ENCODE peak calls at places on chromosome 1, in four cellular contexts. One of them, this sample, is unnamed. For H3K4me1, the result is how much of the 10 kb centered on the place peaks cover.

GRCh38 chr1:86912501-86912900 is 1.4 kb downstream of the SELENOF start:
- DNase-seq in tibial nerve: no peak
- DNase-seq in left ventricle myocardium inferior: no peak
- DNase-seq in H9: no peak
- DNase-seq in this sample: no peak

GRCh38 chr1:85484264-85484663 is 19.3 kb upstream of the DDAH1 start:
- DNase-seq in left ventricle myocardium inferior: no peak
- DNase-seq in H9: no peak
- DNase-seq in tibial nerve: no peak
- DNase-seq in this sample: no peak

GRCh38 chr1:112533029-112533428 is 24.3 kb downstream of the WNT2B start:
- DNase-seq in H9: no peak
- DNase-seq in tibial nerve: no peak
- DNase-seq in left ventricle myocardium inferior: no peak
- DNase-seq in this sample: no peak

GRCh38 chr1:30194741-30195423 is 528.5 kb downstream of the MATN1 start:
- DNase-seq in tibial nerve: no peak
- DNase-seq in left ventricle myocardium inferior: no peak
- DNase-seq in H9: no peak
- DNase-seq in this sample: no peak

GRCh38 chr1:224622831-224623230 is 6.7 kb downstream of the CNIH3 start:
- DNase-seq in tibial nerve: no peak
- DNase-seq in left ventricle myocardium inferior: no peak
- DNase-seq in H9: no peak
- DNase-seq in this sample: no peak

GRCh38 chr1:25128168-25128621 is 104.1 kb downstream of the SYF2 start:
- DNase-seq in H9: no peak
- DNase-seq in tibial nerve: no peak
- DNase-seq in left ventricle myocardium inferior: no peak
- DNase-seq in this sample: no peak

GRCh38 chr1:17829579-17829978 is 74.4 kb downstream of the ACTL8 start:
- DNase-seq in left ventricle myocardium inferior: peak
- DNase-seq in tibial nerve: no peak
- DNase-seq in H9: no peak
- DNase-seq in this sample: no peak

GRCh38 chr1:27306892-27307850 is 14.8 kb upstream of the TMEM222 start:
- DNase-seq in left ventricle myocardium inferior: no peak
- DNase-seq in H9: peak
- DNase-seq in tibial nerve: no peak
- DNase-seq in this sample: no peak

GRCh38 chr1:41767534-41767933 is 151.2 kb downstream of the HIVEP3 start:
- DNase-seq in H9: no peak
- DNase-seq in tibial nerve: no peak
- DNase-seq in left ventricle myocardium inferior: no peak
- DNase-seq in this sample: peak

GRCh38 chr1:100793661-100794060 is 74.1 kb downstream of the VCAM1 start:
- DNase-seq in left ventricle myocardium inferior: no peak
- DNase-seq in tibial nerve: no peak
- DNase-seq in H9: no peak
- DNase-seq in this sample: no peak

GRCh38 chr1:179599623-179600249 is 8.1 kb downstream of the TDRD5 start:
- DNase-seq in H9: no peak
- DNase-seq in left ventricle myocardium inferior: no peak
- DNase-seq in tibial nerve: no peak
- DNase-seq in this sample: no peak

GRCh38 chr1:45490121-45490622 is 791 bp downstream of the TESK2 start:
- DNase-seq in tibial nerve: no peak
- DNase-seq in H9: no peak
- DNase-seq in left ventricle myocardium inferior: no peak
- DNase-seq in this sample: no peak

DNA sequence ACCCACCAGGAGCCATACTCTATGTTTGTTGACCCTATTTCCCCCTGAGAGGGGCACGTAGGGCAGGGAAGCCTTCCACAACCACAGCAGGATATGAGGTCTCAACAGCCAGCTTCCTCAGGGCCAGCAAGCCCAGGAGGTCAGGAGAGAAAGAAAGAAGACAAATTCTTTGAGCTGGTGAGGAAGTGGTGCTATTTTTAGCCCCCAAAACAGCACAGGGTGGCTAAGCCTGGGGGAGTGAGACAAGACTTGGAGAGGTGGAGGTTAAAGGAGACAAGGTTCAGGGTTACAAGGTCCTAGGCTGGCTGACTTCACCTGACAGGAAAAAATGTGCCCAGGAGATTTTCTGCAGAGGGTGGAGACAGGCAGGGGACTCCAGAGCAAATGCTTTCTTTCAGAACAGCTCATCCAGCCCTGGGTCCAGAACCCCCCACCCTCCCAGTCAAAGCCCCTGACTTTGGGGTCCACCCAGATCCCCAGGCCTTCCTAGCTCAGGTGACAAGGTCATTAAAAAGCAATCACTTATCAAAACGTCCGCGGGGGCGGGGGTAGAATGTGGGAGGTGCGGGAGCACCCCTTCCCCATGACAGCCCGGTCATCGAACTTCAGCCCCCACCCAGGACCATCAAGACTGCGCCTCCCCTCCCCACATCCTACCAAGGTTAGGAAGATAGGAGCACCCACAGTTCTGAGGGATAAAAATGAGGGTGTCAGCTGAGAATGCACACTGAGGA is 1.3 kb downstream of the SV2A start:
- DNase-seq in left ventricle myocardium inferior: no peak
- DNase-seq in tibial nerve: no peak
- DNase-seq in H9: no peak
- DNase-seq in this sample: no peak
- H3K4me1 ChIP-seq in left ventricle myocardium inferior: under half
- H3K4me1 ChIP-seq in tibial nerve: under half
- H3K4me1 ChIP-seq in H9: under half
- H3K4me1 ChIP-seq in this sample: under half

GRCh38 chr1:7322912-7323311 is 448.2 kb upstream of the VAMP3 start:
- DNase-seq in H9: no peak
- DNase-seq in left ventricle myocardium inferior: no peak
- DNase-seq in tibial nerve: no peak
- DNase-seq in this sample: no peak
- H3K27ac ChIP-seq in H9: no peak
- H3K27ac ChIP-seq in left ventricle myocardium inferior: no peak
- H3K27ac ChIP-seq in tibial nerve: no peak
- H3K27ac ChIP-seq in this sample: no peak

DNA sequence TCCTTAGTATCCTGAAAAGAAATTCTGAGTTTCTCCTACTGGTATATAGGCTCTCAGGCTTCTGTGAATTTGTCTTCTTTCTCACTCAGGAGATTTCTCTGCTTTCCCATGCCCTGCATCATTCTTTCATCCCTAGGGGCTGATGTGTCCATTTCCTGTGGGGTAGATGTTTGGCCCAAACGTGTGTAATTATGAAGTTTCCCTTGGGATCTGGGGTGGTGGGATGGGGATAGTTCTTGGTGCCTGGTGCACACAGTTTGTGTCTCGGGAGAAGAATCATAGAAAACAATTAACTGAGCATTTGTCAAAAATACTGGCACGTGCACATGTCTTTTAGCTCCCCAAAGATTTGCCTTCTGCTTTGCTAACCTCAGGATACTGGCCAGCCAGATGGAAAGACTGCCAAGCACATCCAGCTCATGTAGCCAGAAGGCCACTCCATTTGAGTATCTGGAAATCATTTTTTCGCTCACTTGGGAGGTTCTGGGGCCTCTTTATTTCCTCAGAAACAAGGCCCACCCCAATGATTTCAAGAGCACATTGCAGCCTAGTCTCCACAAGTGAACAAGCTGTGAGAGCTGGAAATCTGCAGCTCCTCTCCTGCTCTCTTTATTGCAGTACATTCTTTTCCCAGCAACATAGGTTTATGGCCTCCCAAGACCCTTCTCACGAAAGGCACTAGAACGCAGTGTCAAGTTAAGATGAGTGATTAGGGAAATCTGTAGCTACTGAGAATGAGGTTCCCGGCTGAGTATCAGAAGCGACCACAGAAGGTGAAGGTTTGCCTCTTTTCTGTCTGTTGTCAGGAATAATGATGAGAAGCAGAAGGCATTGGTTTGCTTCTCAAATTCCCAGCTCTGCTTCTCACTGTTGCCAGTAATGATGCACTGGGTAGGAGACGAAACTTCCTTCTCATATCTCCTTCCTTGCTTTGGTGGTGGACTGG is 128.1 kb downstream of the NTMT2 start:
- DNase-seq in tibial nerve: peak
- DNase-seq in H9: no peak
- DNase-seq in left ventricle myocardium inferior: peak
- DNase-seq in this sample: no peak
- H3K4me1 ChIP-seq in tibial nerve: under half
- H3K4me1 ChIP-seq in H9: under half
- H3K4me1 ChIP-seq in left ventricle myocardium inferior: under half
- H3K4me1 ChIP-seq in this sample: under half

GRCh38 chr1:36339615-36340014 is 16.2 kb upstream of the EVA1B start:
- DNase-seq in left ventricle myocardium inferior: no peak
- DNase-seq in tibial nerve: no peak
- DNase-seq in H9: no peak
- DNase-seq in this sample: no peak

GRCh38 chr1:36342426-36343185 is 19.2 kb upstream of the EVA1B start:
- DNase-seq in left ventricle myocardium inferior: no peak
- DNase-seq in tibial nerve: peak
- DNase-seq in H9: peak
- DNase-seq in this sample: peak

GRCh38 chr1:36339215-36339614 is 15.8 kb upstream of the EVA1B start:
- DNase-seq in left ventricle myocardium inferior: no peak
- DNase-seq in tibial nerve: no peak
- DNase-seq in H9: no peak
- DNase-seq in this sample: no peak

GRCh38 chr1:36343651-36344394 is 20.4 kb upstream of the EVA1B start:
- DNase-seq in left ventricle myocardium inferior: no peak
- DNase-seq in tibial nerve: no peak
- DNase-seq in H9: no peak
- DNase-seq in this sample: no peak

DNA sequence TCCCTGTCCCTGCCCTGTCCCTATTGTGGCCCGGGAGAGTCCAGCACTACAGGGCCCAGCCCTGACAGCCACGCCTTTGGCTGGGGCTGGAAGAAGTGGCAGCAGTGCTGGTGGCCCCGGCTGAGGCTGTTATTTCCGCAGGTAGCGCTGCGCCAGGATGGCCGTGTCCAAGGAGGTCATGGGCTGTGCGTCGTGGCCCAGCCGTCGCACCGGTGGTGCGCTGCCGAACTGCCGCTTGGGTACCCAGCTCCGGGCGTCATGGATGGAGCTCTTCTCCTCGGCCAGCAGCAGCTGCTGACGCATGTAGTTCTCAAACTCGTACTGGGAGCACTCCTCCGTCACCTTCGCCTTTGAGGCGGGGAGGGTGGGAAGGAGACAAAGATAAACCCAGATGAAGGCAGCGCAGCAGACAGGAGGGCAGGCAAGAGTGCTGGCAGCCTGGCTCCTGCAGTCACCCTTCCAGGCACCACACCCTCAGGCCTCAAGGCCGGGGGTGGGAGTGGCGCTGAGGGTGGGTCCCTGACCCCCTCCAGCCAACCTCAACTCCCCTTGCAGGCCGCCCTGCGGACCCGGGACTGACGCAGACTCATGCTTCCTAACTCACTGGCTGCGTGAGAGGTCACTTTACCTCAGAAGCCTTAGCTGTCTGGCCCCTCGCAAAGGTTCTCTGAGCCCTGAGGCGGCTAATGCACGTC is 18.3 kb upstream of the EVA1B start:
- DNase-seq in H9: no peak
- DNase-seq in left ventricle myocardium inferior: no peak
- DNase-seq in tibial nerve: no peak
- DNase-seq in this sample: no peak
- H3K27ac ChIP-seq in H9: no peak
- H3K27ac ChIP-seq in left ventricle myocardium inferior: peak
- H3K27ac ChIP-seq in tibial nerve: no peak
- H3K27ac ChIP-seq in this sample: no peak

DNA sequence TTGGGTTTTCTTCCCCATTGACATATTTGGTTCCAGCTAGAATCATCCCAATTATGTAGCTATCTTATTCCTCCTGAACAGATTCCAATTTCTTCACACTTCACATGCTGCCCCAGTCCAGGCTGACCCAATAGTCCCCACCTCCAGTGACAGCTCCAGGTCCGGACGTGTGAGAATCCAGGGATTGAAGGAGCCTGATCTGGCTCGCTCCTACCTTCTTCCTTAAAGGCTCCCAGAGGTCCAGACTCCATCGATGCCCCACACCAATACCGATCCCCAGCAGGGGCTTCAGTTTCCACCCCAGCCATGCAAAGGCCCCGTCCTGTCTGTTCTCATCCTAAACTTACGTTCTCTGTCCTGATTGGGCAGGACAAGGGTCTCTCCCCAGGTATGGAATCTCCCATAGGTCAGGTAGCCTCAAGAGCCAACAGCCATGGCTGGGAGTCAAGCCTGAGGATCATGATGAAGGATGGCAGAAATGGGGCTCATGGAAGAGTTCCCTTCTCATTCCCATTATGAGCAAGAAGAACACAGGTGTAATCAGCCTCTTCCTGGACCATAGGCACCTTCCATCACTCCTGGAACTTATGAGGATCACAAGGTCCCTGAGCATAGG is 20.4 kb upstream of the SLAMF9 start:
- DNase-seq in tibial nerve: no peak
- DNase-seq in H9: no peak
- DNase-seq in left ventricle myocardium inferior: no peak
- DNase-seq in this sample: no peak
- H3K4me1 ChIP-seq in tibial nerve: under half
- H3K4me1 ChIP-seq in H9: under half
- H3K4me1 ChIP-seq in left ventricle myocardium inferior: under half
- H3K4me1 ChIP-seq in this sample: under half

This sample was measured in sigmoid colon.